ENCODE peak calls at places on chromosomes 6 and 20, in seven cellular contexts. One of them, this sample, is unnamed.
A peak's percentile ranks its signal among the peaks of the same experiment; 100 is the strongest.

GRCh38 chr20:33482581-33482980 is 7.3 kb upstream of the CBFA2T2 start:
- DNase-seq in HT-29: no peak
- DNase-seq in AG10803: no peak
- DNase-seq in kidney tubule cell: no peak
- DNase-seq in Daoy: no peak
- DNase-seq in transverse colon: peak; percentile 28
- DNase-seq in left ventricle myocardium inferior: no peak
- DNase-seq in this sample: no peak

GRCh38 chr20:16472045-16472872 is 101.0 kb downstream of the KIF16B start:
- DNase-seq in kidney tubule cell: peak; percentile 26
- DNase-seq in left ventricle myocardium inferior: no peak
- DNase-seq in transverse colon: peak; percentile 23
- DNase-seq in HT-29: no peak
- DNase-seq in Daoy: peak; percentile 41
- DNase-seq in AG10803: no peak
- DNase-seq in this sample: no peak

GRCh38 chr6:16683524-16684194 is 77.6 kb downstream of the ATXN1 start:
- DNase-seq in kidney tubule cell: peak; percentile 93
- DNase-seq in Daoy: peak; percentile 96
- DNase-seq in transverse colon: peak; percentile 24
- DNase-seq in AG10803: peak; percentile 77
- DNase-seq in left ventricle myocardium inferior: no peak
- DNase-seq in HT-29: no peak
- DNase-seq in this sample: peak; percentile 15

GRCh38 chr20:61874421-61875068 is 191.1 kb downstream of the TAF4 start:
- DNase-seq in kidney tubule cell: peak; percentile 55
- DNase-seq in Daoy: peak; percentile 84
- DNase-seq in AG10803: peak; percentile 41
- DNase-seq in transverse colon: no peak
- DNase-seq in HT-29: peak; percentile 49
- DNase-seq in left ventricle myocardium inferior: peak; percentile 36
- DNase-seq in this sample: peak; percentile 54

GRCh38 chr20:15236812-15237211 is 899.4 kb upstream of the FLRT3 start:
- DNase-seq in AG10803: peak; percentile 59
- DNase-seq in left ventricle myocardium inferior: no peak
- DNase-seq in HT-29: peak; percentile 36
- DNase-seq in kidney tubule cell: peak; percentile 64
- DNase-seq in Daoy: no peak
- DNase-seq in transverse colon: peak; percentile 17
- DNase-seq in this sample: peak; percentile 37

GRCh38 chr6:72535124-72535523 is 86.7 kb upstream of the KCNQ5 start:
- DNase-seq in left ventricle myocardium inferior: no peak
- DNase-seq in Daoy: no peak
- DNase-seq in kidney tubule cell: no peak
- DNase-seq in AG10803: no peak
- DNase-seq in transverse colon: no peak
- DNase-seq in HT-29: no peak
- DNase-seq in this sample: no peak

GRCh38 chr20:51510961-51511360 is 31.6 kb downstream of the NFATC2 start:
- DNase-seq in kidney tubule cell: no peak
- DNase-seq in transverse colon: no peak
- DNase-seq in HT-29: no peak
- DNase-seq in Daoy: no peak
- DNase-seq in AG10803: peak; percentile 41
- DNase-seq in left ventricle myocardium inferior: no peak
- DNase-seq in this sample: no peak

GRCh38 chr20:16970751-16971150 is 222.6 kb downstream of the OTOR start:
- DNase-seq in HT-29: no peak
- DNase-seq in AG10803: no peak
- DNase-seq in Daoy: no peak
- DNase-seq in transverse colon: no peak
- DNase-seq in left ventricle myocardium inferior: no peak
- DNase-seq in kidney tubule cell: no peak
- DNase-seq in this sample: no peak

GRCh38 chr20:41222703-41223102 is 85.4 kb downstream of the PLCG1 start:
- DNase-seq in AG10803: peak; percentile 54
- DNase-seq in left ventricle myocardium inferior: no peak
- DNase-seq in transverse colon: no peak
- DNase-seq in HT-29: no peak
- DNase-seq in Daoy: no peak
- DNase-seq in kidney tubule cell: no peak
- DNase-seq in this sample: no peak

GRCh38 chr6:40912158-40912946 is 126.7 kb downstream of the UNC5CL start:
- DNase-seq in HT-29: peak; percentile 54
- DNase-seq in left ventricle myocardium inferior: no peak
- DNase-seq in kidney tubule cell: peak; percentile 73
- DNase-seq in Daoy: peak; percentile 79
- DNase-seq in AG10803: peak; percentile 21
- DNase-seq in transverse colon: peak; percentile 61
- DNase-seq in this sample: peak; percentile 72

GRCh38 chr6:27862396-27863061 is 49.7 kb downstream of the OR2B2 start:
- DNase-seq in left ventricle myocardium inferior: no peak
- DNase-seq in AG10803: no peak
- DNase-seq in transverse colon: no peak
- DNase-seq in Daoy: no peak
- DNase-seq in HT-29: no peak
- DNase-seq in kidney tubule cell: no peak
- DNase-seq in this sample: no peak

GRCh38 chr6:11770546-11771466 is 7.8 kb downstream of the ADTRP start:
- DNase-seq in kidney tubule cell: peak; percentile 98
- DNase-seq in left ventricle myocardium inferior: peak; percentile 89
- DNase-seq in Daoy: peak; percentile 100
- DNase-seq in HT-29: peak; percentile 83
- DNase-seq in transverse colon: peak; percentile 91
- DNase-seq in AG10803: peak; percentile 100
- DNase-seq in this sample: peak; percentile 61

GRCh38 chr6:106102967-106103727 is 17.0 kb downstream of the PRDM1 start:
- DNase-seq in HT-29: no peak
- DNase-seq in transverse colon: no peak
- DNase-seq in kidney tubule cell: no peak
- DNase-seq in AG10803: no peak
- DNase-seq in left ventricle myocardium inferior: no peak
- DNase-seq in Daoy: no peak
- DNase-seq in this sample: no peak

GRCh38 chr6:125316621-125317020 is 14.9 kb upstream of the HDDC2 start:
- DNase-seq in left ventricle myocardium inferior: no peak
- DNase-seq in HT-29: no peak
- DNase-seq in AG10803: no peak
- DNase-seq in transverse colon: no peak
- DNase-seq in Daoy: no peak
- DNase-seq in kidney tubule cell: no peak
- DNase-seq in this sample: no peak

GRCh38 chr6:18186033-18186432 is 30.8 kb downstream of the KDM1B start:
- DNase-seq in HT-29: peak; percentile 39
- DNase-seq in AG10803: no peak
- DNase-seq in left ventricle myocardium inferior: no peak
- DNase-seq in Daoy: no peak
- DNase-seq in transverse colon: peak; percentile 13
- DNase-seq in kidney tubule cell: peak; percentile 13
- DNase-seq in this sample: no peak

GRCh38 chr6:165231177-165231576 is 78.2 kb downstream of the C6orf118 start:
- DNase-seq in AG10803: no peak
- DNase-seq in transverse colon: no peak
- DNase-seq in HT-29: no peak
- DNase-seq in kidney tubule cell: no peak
- DNase-seq in left ventricle myocardium inferior: no peak
- DNase-seq in Daoy: no peak
- DNase-seq in this sample: no peak

GRCh38 chr6:122704086-122704485 is 75.4 kb upstream of the FABP7 start:
- DNase-seq in left ventricle myocardium inferior: no peak
- DNase-seq in AG10803: no peak
- DNase-seq in Daoy: no peak
- DNase-seq in HT-29: no peak
- DNase-seq in transverse colon: no peak
- DNase-seq in kidney tubule cell: peak; percentile 30
- DNase-seq in this sample: no peak

GRCh38 chr6:118354641-118355040 is 193.5 kb upstream of the PLN start:
- DNase-seq in kidney tubule cell: no peak
- DNase-seq in HT-29: no peak
- DNase-seq in transverse colon: no peak
- DNase-seq in Daoy: no peak
- DNase-seq in left ventricle myocardium inferior: no peak
- DNase-seq in AG10803: no peak
- DNase-seq in this sample: no peak

GRCh38 chr6:31353508-31353907 is 3.5 kb downstream of the HLA-B start:
- DNase-seq in HT-29: no peak
- DNase-seq in AG10803: no peak
- DNase-seq in Daoy: no peak
- DNase-seq in transverse colon: no peak
- DNase-seq in kidney tubule cell: no peak
- DNase-seq in left ventricle myocardium inferior: no peak
- DNase-seq in this sample: no peak

GRCh38 chr6:151007069-151007468 is 141.6 kb downstream of the MTHFD1L start:
- DNase-seq in left ventricle myocardium inferior: no peak
- DNase-seq in AG10803: no peak
- DNase-seq in kidney tubule cell: no peak
- DNase-seq in HT-29: no peak
- DNase-seq in transverse colon: no peak
- DNase-seq in Daoy: no peak
- DNase-seq in this sample: no peak

GRCh38 chr20:38725959-38726848 is 1.9 kb downstream of the SLC32A1 start:
- DNase-seq in transverse colon: peak; percentile 29
- DNase-seq in Daoy: peak; percentile 73
- DNase-seq in left ventricle myocardium inferior: no peak
- DNase-seq in AG10803: peak; percentile 8
- DNase-seq in HT-29: no peak
- DNase-seq in kidney tubule cell: no peak
- DNase-seq in this sample: peak; percentile 72

GRCh38 chr6:51013376-51013775 is 194.7 kb downstream of the TFAP2B start:
- DNase-seq in transverse colon: no peak
- DNase-seq in HT-29: no peak
- DNase-seq in kidney tubule cell: no peak
- DNase-seq in Daoy: no peak
- DNase-seq in left ventricle myocardium inferior: no peak
- DNase-seq in AG10803: no peak
- DNase-seq in this sample: no peak

GRCh38 chr6:79146426-79146825 is 68.4 kb upstream of the PHIP start:
- DNase-seq in left ventricle myocardium inferior: no peak
- DNase-seq in AG10803: no peak
- DNase-seq in transverse colon: no peak
- DNase-seq in HT-29: no peak
- DNase-seq in kidney tubule cell: no peak
- DNase-seq in Daoy: no peak
- DNase-seq in this sample: no peak

GRCh38 chr20:42795399-42795798 is 394.3 kb downstream of the PTPRT start:
- DNase-seq in kidney tubule cell: no peak
- DNase-seq in AG10803: no peak
- DNase-seq in transverse colon: no peak
- DNase-seq in left ventricle myocardium inferior: no peak
- DNase-seq in Daoy: no peak
- DNase-seq in HT-29: no peak
- DNase-seq in this sample: no peak

GRCh38 chr6:53922571-53922981 is 127.8 kb downstream of the LRRC1 start:
- DNase-seq in AG10803: peak; percentile 13
- DNase-seq in transverse colon: no peak
- DNase-seq in left ventricle myocardium inferior: no peak
- DNase-seq in HT-29: no peak
- DNase-seq in Daoy: no peak
- DNase-seq in kidney tubule cell: peak; percentile 44
- DNase-seq in this sample: no peak

This sample was measured in Calu3.